ENCODE peak calls at places on chromosomes 11 and 22, in six cellular contexts. One of them, this sample, is unnamed.

GRCh38 chr11:129779342-129779741 is 36.3 kb upstream of the TMEM45B start:
- DNase-seq in pancreas: no peak
- DNase-seq in transverse colon: no peak
- DNase-seq in neural progenitor cell: no peak
- DNase-seq in lower lobe of right lung: no peak
- DNase-seq in H9: no peak
- DNase-seq in this sample: no peak

GRCh38 chr11:113016905-113017304 is 55.7 kb downstream of the NCAM1 start:
- DNase-seq in pancreas: no peak
- DNase-seq in transverse colon: no peak
- DNase-seq in neural progenitor cell: no peak
- DNase-seq in lower lobe of right lung: no peak
- DNase-seq in H9: no peak
- DNase-seq in this sample: no peak

GRCh38 chr22:49432211-49432905 is 395.3 kb downstream of the BRD1 start:
- DNase-seq in pancreas: no peak
- DNase-seq in transverse colon: no peak
- DNase-seq in neural progenitor cell: no peak
- DNase-seq in lower lobe of right lung: no peak
- DNase-seq in H9: no peak
- DNase-seq in this sample: no peak

GRCh38 chr11:94557391-94557790 is 9.8 kb upstream of the PIWIL4 start:
- DNase-seq in pancreas: no peak
- DNase-seq in transverse colon: no peak
- DNase-seq in neural progenitor cell: no peak
- DNase-seq in lower lobe of right lung: no peak
- DNase-seq in H9: no peak
- DNase-seq in this sample: no peak

GRCh38 chr11:19355601-19356000 is 114.9 kb upstream of the E2F8 start:
- DNase-seq in pancreas: no peak
- DNase-seq in transverse colon: no peak
- DNase-seq in neural progenitor cell: no peak
- DNase-seq in lower lobe of right lung: no peak
- DNase-seq in H9: no peak
- DNase-seq in this sample: no peak

GRCh38 chr11:118263694-118264567 is at the start of gene MPZL2:
- DNase-seq in pancreas: peak
- DNase-seq in transverse colon: peak
- DNase-seq in neural progenitor cell: peak
- DNase-seq in lower lobe of right lung: peak
- DNase-seq in H9: peak
- DNase-seq in this sample: no peak

GRCh38 chr11:47318166-47318565 is 34.3 kb downstream of the MYBPC3 start:
- DNase-seq in pancreas: no peak
- DNase-seq in transverse colon: no peak
- DNase-seq in neural progenitor cell: no peak
- DNase-seq in lower lobe of right lung: no peak
- DNase-seq in H9: no peak
- DNase-seq in this sample: peak

GRCh38 chr11:20618083-20618482 is 18.7 kb downstream of the SLC6A5 start:
- DNase-seq in pancreas: no peak
- DNase-seq in transverse colon: no peak
- DNase-seq in neural progenitor cell: no peak
- DNase-seq in lower lobe of right lung: no peak
- DNase-seq in H9: no peak
- DNase-seq in this sample: no peak

GRCh38 chr11:72321381-72321996 is 77.5 kb upstream of the PHOX2A start:
- DNase-seq in pancreas: no peak
- DNase-seq in transverse colon: no peak
- DNase-seq in neural progenitor cell: no peak
- DNase-seq in lower lobe of right lung: no peak
- DNase-seq in H9: no peak
- DNase-seq in this sample: peak

GRCh38 chr11:3964935-3965511 is 109.6 kb downstream of the STIM1 start:
- DNase-seq in pancreas: no peak
- DNase-seq in transverse colon: no peak
- DNase-seq in neural progenitor cell: no peak
- DNase-seq in lower lobe of right lung: no peak
- DNase-seq in H9: no peak
- DNase-seq in this sample: no peak

GRCh38 chr11:131991606-131992005 is 621.2 kb downstream of the NTM start:
- DNase-seq in pancreas: no peak
- DNase-seq in transverse colon: no peak
- DNase-seq in neural progenitor cell: no peak
- DNase-seq in lower lobe of right lung: no peak
- DNase-seq in H9: no peak
- DNase-seq in this sample: no peak

GRCh38 chr22:24992946-24993345 is 40.4 kb downstream of the KIAA1671 start:
- DNase-seq in pancreas: no peak
- DNase-seq in transverse colon: no peak
- DNase-seq in neural progenitor cell: no peak
- DNase-seq in lower lobe of right lung: no peak
- DNase-seq in H9: no peak
- DNase-seq in this sample: peak

GRCh38 chr11:76838422-76839068 is 22.2 kb upstream of the ACER3 start:
- DNase-seq in pancreas: no peak
- DNase-seq in transverse colon: no peak
- DNase-seq in neural progenitor cell: peak
- DNase-seq in lower lobe of right lung: no peak
- DNase-seq in H9: peak
- DNase-seq in this sample: no peak

GRCh38 chr22:48306785-48307570 is 1520.7 kb downstream of the BRD1 start:
- DNase-seq in pancreas: no peak
- DNase-seq in transverse colon: no peak
- DNase-seq in neural progenitor cell: no peak
- DNase-seq in lower lobe of right lung: no peak
- DNase-seq in H9: no peak
- DNase-seq in this sample: no peak

GRCh38 chr11:85863855-85864254 is 8.7 kb downstream of the CCDC83 start:
- DNase-seq in pancreas: no peak
- DNase-seq in transverse colon: no peak
- DNase-seq in neural progenitor cell: no peak
- DNase-seq in lower lobe of right lung: no peak
- DNase-seq in H9: no peak
- DNase-seq in this sample: no peak

GRCh38 chr11:112697779-112698178 is 263.4 kb upstream of the NCAM1 start:
- DNase-seq in pancreas: no peak
- DNase-seq in transverse colon: no peak
- DNase-seq in neural progenitor cell: no peak
- DNase-seq in lower lobe of right lung: no peak
- DNase-seq in H9: no peak
- DNase-seq in this sample: no peak

GRCh38 chr11:72766152-72766902 is 14.1 kb upstream of the ARAP1 start:
- DNase-seq in pancreas: no peak
- DNase-seq in transverse colon: no peak
- DNase-seq in neural progenitor cell: no peak
- DNase-seq in lower lobe of right lung: no peak
- DNase-seq in H9: no peak
- DNase-seq in this sample: no peak

DNA sequence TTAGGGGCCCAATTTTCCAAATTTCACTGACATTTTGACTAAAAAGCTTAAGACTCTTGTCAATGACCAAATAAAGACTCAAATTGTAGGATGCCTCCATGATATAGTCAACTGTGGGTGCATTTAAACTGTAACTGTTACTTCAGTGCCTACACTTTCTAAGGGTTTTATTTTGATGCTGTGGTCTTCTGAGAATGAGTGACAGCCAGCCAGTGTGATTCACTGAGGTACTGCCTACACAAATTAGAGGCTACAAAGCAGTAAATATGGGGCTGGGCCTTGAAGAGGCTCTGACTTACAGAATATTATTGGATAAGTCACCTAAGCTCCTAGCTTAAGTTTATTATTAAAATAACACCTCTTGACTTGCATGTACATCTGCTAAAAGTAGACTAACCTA is 210.6 kb downstream of the SWAP70 start:
- DNase-seq in pancreas: no peak
- DNase-seq in transverse colon: no peak
- DNase-seq in neural progenitor cell: no peak
- DNase-seq in lower lobe of right lung: no peak
- DNase-seq in H9: no peak
- DNase-seq in this sample: no peak
- H3K27ac ChIP-seq in pancreas: no peak
- H3K27ac ChIP-seq in transverse colon: no peak
- H3K27ac ChIP-seq in neural progenitor cell: no peak
- H3K27ac ChIP-seq in lower lobe of right lung: no peak
- H3K27ac ChIP-seq in H9: no peak
- H3K27ac ChIP-seq in this sample: no peak

GRCh38 chr11:64043545-64043944 is 7.8 kb downstream of the FLRT1 start:
- DNase-seq in pancreas: no peak
- DNase-seq in transverse colon: no peak
- DNase-seq in neural progenitor cell: no peak
- DNase-seq in lower lobe of right lung: no peak
- DNase-seq in H9: no peak
- DNase-seq in this sample: no peak
- H3K27ac ChIP-seq in pancreas: no peak
- H3K27ac ChIP-seq in transverse colon: no peak
- H3K27ac ChIP-seq in neural progenitor cell: no peak
- H3K27ac ChIP-seq in lower lobe of right lung: no peak
- H3K27ac ChIP-seq in H9: no peak
- H3K27ac ChIP-seq in this sample: no peak

DNA sequence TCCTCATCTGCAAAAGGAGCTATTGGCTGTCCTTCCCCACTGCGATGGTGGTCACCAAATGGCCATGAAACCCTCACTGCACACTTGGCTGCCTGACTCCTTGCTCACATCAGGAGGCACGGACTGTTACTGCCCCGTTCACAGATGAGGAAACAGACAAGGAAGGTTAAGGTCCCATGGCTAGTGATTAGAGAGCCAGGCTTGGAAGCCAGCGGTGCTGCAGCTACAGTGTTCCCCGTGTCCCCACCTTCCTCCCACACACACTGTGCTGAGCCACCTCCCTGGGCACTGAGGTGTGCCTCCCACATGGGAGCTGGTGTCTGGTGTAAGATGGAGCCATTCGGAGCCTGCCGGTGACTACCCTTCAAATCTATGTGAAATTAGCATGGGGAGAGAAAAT is 2.6 kb downstream of the ARHGAP8 start:
- DNase-seq in pancreas: no peak
- DNase-seq in transverse colon: no peak
- DNase-seq in neural progenitor cell: no peak
- DNase-seq in lower lobe of right lung: no peak
- DNase-seq in H9: no peak
- DNase-seq in this sample: no peak
- H3K27ac ChIP-seq in pancreas: peak
- H3K27ac ChIP-seq in transverse colon: peak
- H3K27ac ChIP-seq in neural progenitor cell: no peak
- H3K27ac ChIP-seq in lower lobe of right lung: no peak
- H3K27ac ChIP-seq in H9: no peak
- H3K27ac ChIP-seq in this sample: no peak

GRCh38 chr11:2839395-2839941 is 46.1 kb downstream of the CDKN1C start:
- DNase-seq in pancreas: no peak
- DNase-seq in transverse colon: no peak
- DNase-seq in neural progenitor cell: no peak
- DNase-seq in lower lobe of right lung: no peak
- DNase-seq in H9: no peak
- DNase-seq in this sample: no peak
- H3K27ac ChIP-seq in pancreas: no peak
- H3K27ac ChIP-seq in transverse colon: no peak
- H3K27ac ChIP-seq in neural progenitor cell: no peak
- H3K27ac ChIP-seq in lower lobe of right lung: no peak
- H3K27ac ChIP-seq in H9: no peak
- H3K27ac ChIP-seq in this sample: no peak

GRCh38 chr22:23847991-23848864 is 9.4 kb upstream of the DERL3 start:
- DNase-seq in pancreas: no peak
- DNase-seq in transverse colon: peak
- DNase-seq in neural progenitor cell: peak
- DNase-seq in lower lobe of right lung: no peak
- DNase-seq in H9: peak
- DNase-seq in this sample: peak

GRCh38 chr22:23844739-23845202 is 6.0 kb upstream of the DERL3 start:
- DNase-seq in pancreas: no peak
- DNase-seq in transverse colon: no peak
- DNase-seq in neural progenitor cell: no peak
- DNase-seq in lower lobe of right lung: no peak
- DNase-seq in H9: no peak
- DNase-seq in this sample: no peak

GRCh38 chr22:23847310-23847920 is 8.6 kb upstream of the DERL3 start:
- DNase-seq in pancreas: no peak
- DNase-seq in transverse colon: no peak
- DNase-seq in neural progenitor cell: no peak
- DNase-seq in lower lobe of right lung: no peak
- DNase-seq in H9: no peak
- DNase-seq in this sample: no peak

GRCh38 chr22:23849009-23850006 is 8.4 kb upstream of the SLC2A11 start:
- DNase-seq in pancreas: peak
- DNase-seq in transverse colon: peak
- DNase-seq in neural progenitor cell: peak
- DNase-seq in lower lobe of right lung: peak
- DNase-seq in H9: peak
- DNase-seq in this sample: peak

GRCh38 chr22:23845661-23846469 is 7.1 kb upstream of the DERL3 start:
- DNase-seq in pancreas: no peak
- DNase-seq in transverse colon: no peak
- DNase-seq in neural progenitor cell: no peak
- DNase-seq in lower lobe of right lung: no peak
- DNase-seq in H9: no peak
- DNase-seq in this sample: peak
- H3K27ac ChIP-seq in pancreas: no peak
- H3K27ac ChIP-seq in transverse colon: peak
- H3K27ac ChIP-seq in neural progenitor cell: no peak
- H3K27ac ChIP-seq in lower lobe of right lung: peak
- H3K27ac ChIP-seq in H9: no peak
- H3K27ac ChIP-seq in this sample: peak

DNA sequence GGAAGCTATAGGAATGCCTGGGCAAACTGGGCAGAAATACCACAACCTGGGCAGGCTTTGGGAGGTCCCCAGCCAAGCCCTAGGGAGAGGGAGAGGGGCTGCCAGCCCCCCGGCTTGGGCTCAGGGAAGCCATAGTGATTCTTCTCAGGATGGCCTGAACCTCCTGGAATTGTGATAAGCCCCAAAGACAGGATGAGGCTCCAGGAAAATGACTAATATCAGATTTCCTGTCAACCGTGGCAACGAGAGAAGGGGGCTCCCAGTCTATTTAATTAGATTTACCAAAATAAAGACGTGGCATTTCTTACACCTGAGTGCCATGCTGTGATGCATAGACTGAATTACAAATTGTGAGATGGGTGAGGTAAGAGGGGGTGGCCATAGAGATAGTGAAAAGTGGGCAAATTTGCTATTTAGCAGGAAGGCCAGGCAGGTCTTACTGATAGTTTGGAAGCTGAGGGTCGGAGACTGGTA is 20.4 kb downstream of the SERPINH1 start:
- DNase-seq in pancreas: no peak
- DNase-seq in transverse colon: no peak
- DNase-seq in neural progenitor cell: no peak
- DNase-seq in lower lobe of right lung: no peak
- DNase-seq in H9: no peak
- DNase-seq in this sample: peak
- H3K27ac ChIP-seq in pancreas: peak
- H3K27ac ChIP-seq in transverse colon: peak
- H3K27ac ChIP-seq in neural progenitor cell: no peak
- H3K27ac ChIP-seq in lower lobe of right lung: peak
- H3K27ac ChIP-seq in H9: no peak
- H3K27ac ChIP-seq in this sample: peak